ENCODE peak calls at places on chromosomes 12 and 14, in nine cellular contexts. X, R, D, K, V, Y, P, L and E are unnamed samples.

GRCh38 chr12:52004042-52004648 is 2.6 kb upstream of the TAMALIN start:
- DNase-seq in K (no peak), R (no peak), V (peak; percentile 55), Y (peak; percentile 82), X (no peak), D (peak; percentile 83), L (peak; percentile 94), P (peak; percentile 72), E (no peak)

GRCh38 chr14:100147691-100148464 is 11.6 kb downstream of the DEGS2 start:
- DNase-seq in D (no peak), P (no peak), V (no peak), L (peak; percentile 80), R (no peak), X (no peak), K (no peak), Y (no peak), E (no peak)

GRCh38 chr12:3777206-3777809 is 24.4 kb upstream of the CRACR2A start:
- DNase-seq in K (no peak), P (no peak), L (peak; percentile 73), Y (peak; percentile 72), X (peak; percentile 14), D (no peak), V (peak; percentile 43), R (no peak), E (no peak)

GRCh38 chr12:27585739-27586265 is 61.8 kb downstream of the PPFIBP1 start:
- DNase-seq in X (no peak), V (no peak), R (no peak), P (no peak), Y (no peak), L (no peak), K (no peak), D (no peak), E (no peak)

GRCh38 chr12:101204598-101205304 is 5.3 kb downstream of the SLC5A8 start:
- DNase-seq in K (no peak), D (peak; percentile 64), Y (peak; percentile 9), P (no peak), V (no peak), X (no peak), R (no peak), L (peak; percentile 58), E (peak; percentile 35)

GRCh38 chr12:43957732-43958131 is 121.9 kb downstream of the TMEM117 start:
- DNase-seq in X (peak; percentile 25), D (no peak), R (no peak), K (no peak), Y (peak; percentile 72), L (peak; percentile 83), P (no peak), V (peak; percentile 67), E (peak; percentile 27)

GRCh38 chr12:29528161-29528560 is 30.7 kb upstream of the OVCH1 start:
- DNase-seq in K (no peak), Y (no peak), V (no peak), L (no peak), P (no peak), D (no peak), X (no peak), R (no peak), E (no peak)

GRCh38 chr12:14836336-14837210 is 6.8 kb downstream of the ART4 start:
- DNase-seq in Y (no peak), L (no peak), P (no peak), K (peak; percentile 93), D (no peak), V (peak; percentile 90), X (no peak), R (no peak), E (no peak)

GRCh38 chr14:63964063-63964462 is 111.3 kb downstream of the SYNE2 start:
- DNase-seq in P (no peak), Y (no peak), K (no peak), V (no peak), X (no peak), R (no peak), D (no peak), L (no peak), E (no peak)

GRCh38 chr14:55245657-55246268 is 25.5 kb upstream of the FBXO34 start:
- DNase-seq in R (no peak), K (no peak), Y (peak; percentile 13), V (peak; percentile 42), L (peak; percentile 77), D (no peak), X (peak; percentile 16), P (peak; percentile 24), E (no peak)

GRCh38 chr12:101685121-101685520 is 12.3 kb upstream of the CHPT1 start:
- DNase-seq in V (no peak), X (no peak), Y (no peak), P (no peak), K (no peak), R (no peak), L (no peak), D (no peak), E (no peak)

GRCh38 chr12:102888511-102888910 is 28.5 kb downstream of the PAH start:
- DNase-seq in D (no peak), V (no peak), R (no peak), X (no peak), K (no peak), L (no peak), P (no peak), Y (no peak), E (no peak)

GRCh38 chr12:102896067-102896466 is 21.0 kb downstream of the PAH start:
- DNase-seq in P (no peak), D (peak; percentile 45), Y (no peak), R (no peak), X (no peak), V (no peak), L (no peak), K (no peak), E (no peak)

DNA sequence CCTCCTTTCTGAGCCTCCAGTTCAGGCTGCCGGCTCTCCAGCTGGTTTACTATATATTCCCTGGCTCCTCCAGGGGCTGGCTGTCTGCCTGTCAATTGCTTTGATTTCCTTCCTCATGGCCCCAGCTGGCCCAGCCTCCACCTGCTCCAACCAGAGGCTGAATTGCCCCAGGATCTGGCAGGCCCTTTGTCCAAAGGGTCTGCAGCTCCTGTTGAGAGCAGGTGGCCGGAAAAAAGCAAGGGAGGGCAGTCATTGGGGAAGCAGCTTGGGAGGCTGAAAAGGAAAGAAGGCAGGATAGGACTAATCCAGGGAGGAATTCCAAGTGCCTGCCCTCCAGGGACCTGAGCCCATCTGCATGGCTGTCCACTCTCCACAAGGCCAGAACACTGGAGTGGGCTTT is 25.3 kb downstream of the PAH start:
- DNase-seq in K (no peak), D (peak; percentile 64), Y (peak; percentile 22), R (no peak), P (no peak), L (no peak), V (no peak), X (no peak), E (no peak)
- H3K27me3 ChIP-seq in K (peaks cover 4% of the 10 kb centered on the region), D (no peaks in the 10 kb centered on the region), Y (no peaks in the 10 kb centered on the region), R (peaks cover 35% of the 10 kb centered on the region), P (no peaks in the 10 kb centered on the region), L (no peaks in the 10 kb centered on the region), V (no peaks in the 10 kb centered on the region), X (no peaks in the 10 kb centered on the region), E (no peaks in the 10 kb centered on the region)

DNA sequence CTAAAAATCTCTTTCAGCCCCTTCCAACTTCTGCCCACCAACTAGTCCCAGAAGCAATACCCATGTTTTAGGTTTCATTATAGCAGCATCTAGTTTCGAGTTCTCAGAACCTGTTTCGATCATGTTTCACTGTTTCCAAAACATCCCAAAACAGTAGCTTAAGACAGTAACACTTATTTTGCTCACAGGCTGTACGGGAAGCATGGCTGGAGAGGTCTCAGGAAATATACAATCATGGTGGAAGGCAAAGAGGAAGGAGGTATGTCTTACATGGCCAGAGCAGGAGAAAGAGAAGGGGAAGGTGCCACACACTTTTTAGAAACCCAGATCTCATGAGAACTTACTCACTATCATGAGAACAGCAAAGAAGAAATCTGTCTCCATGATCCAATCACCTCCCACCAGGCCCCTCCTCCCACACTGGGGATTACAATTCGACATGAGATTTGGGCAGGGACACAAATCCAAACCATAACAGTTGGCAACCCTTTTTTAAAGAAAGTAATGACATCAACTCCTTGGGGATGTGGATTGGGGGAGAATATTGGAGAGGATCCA is 270.0 kb upstream of the PLEKHG7 start:
- DNase-seq in X (no peak), D (no peak), K (no peak), V (no peak), R (no peak), P (no peak), Y (no peak), L (no peak), E (no peak)
- H3K4me1 ChIP-seq in X (peaks cover 12% of the 10 kb centered on the region), D (no peaks in the 10 kb centered on the region), K (no peaks in the 10 kb centered on the region), V (no peaks in the 10 kb centered on the region), R (peaks cover 8% of the 10 kb centered on the region), P (no peaks in the 10 kb centered on the region), Y (no peaks in the 10 kb centered on the region), L (no peaks in the 10 kb centered on the region), E (no peaks in the 10 kb centered on the region)

GRCh38 chr14:72606879-72607278 is 287.0 kb downstream of the DPF3 start:
- DNase-seq in K (no peak), V (no peak), P (no peak), X (no peak), D (no peak), Y (no peak), R (no peak), L (peak; percentile 61), E (no peak)

GRCh38 chr14:72609205-72609916 is 284.5 kb downstream of the DPF3 start:
- DNase-seq in P (no peak), Y (no peak), V (no peak), R (no peak), K (no peak), L (peak; percentile 87), X (no peak), D (peak; percentile 12), E (no peak)

GRCh38 chr14:72605921-72606220 is 288.0 kb downstream of the DPF3 start:
- DNase-seq in V (no peak), D (no peak), X (no peak), Y (no peak), K (no peak), R (no peak), L (no peak), P (no peak), E (no peak)

GRCh38 chr14:72608391-72609204 is 285.3 kb downstream of the DPF3 start:
- DNase-seq in K (no peak), V (peak; percentile 97), P (no peak), D (no peak), L (peak; percentile 99), X (no peak), Y (peak; percentile 6), R (no peak), E (no peak)

DNA sequence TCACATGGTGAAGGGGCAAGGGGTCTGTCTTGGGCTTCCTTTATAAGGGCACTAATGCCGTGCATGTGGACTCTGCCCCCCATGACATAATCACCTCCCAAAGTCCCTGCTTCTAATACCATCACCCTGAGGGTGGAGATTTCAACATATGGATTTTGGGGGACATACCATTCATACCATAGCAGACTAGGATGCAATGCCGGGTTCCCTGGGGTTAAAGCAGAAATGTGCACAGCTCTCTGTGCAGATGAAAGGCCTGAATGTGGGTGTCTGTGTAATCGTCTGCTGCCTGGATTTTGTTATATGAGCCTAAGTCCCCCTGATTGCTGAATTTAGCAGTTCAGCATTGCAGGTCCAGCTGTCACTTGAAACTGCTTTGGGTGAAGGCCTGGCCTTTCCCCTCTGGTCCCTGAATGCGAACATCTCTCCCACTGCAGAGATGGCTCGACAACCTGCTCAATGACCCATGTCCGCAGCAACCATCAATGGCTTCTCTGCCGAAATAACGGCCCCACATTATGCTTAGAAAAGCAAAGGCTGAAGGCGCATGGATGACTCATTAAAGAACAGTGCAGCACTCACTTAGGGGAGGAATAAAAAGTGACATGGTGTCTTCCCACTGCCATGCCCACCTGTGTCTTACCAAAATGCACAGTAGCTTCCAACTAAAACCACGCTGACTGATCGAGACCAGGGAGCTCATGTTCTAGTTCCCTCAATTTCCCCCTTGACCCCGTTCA is 286.3 kb downstream of the DPF3 start:
- DNase-seq in V (peak; percentile 45), R (no peak), D (no peak), Y (no peak), X (no peak), K (no peak), P (no peak), L (peak; percentile 70), E (no peak)
- H3K27ac ChIP-seq in V (peak overlapping the region; percentile 95), R (no peak overlapping the region), D (no peak overlapping the region), Y (no peak overlapping the region), X (no peak overlapping the region), K (no peak overlapping the region), P (no peak overlapping the region), L (peak overlapping the region; percentile 80), E (no peak overlapping the region)

GRCh38 chr14:90072350-90072749 is 10.6 kb downstream of the KCNK13 start:
- DNase-seq in K (no peak), P (no peak), L (no peak), Y (no peak), V (no peak), R (no peak), X (no peak), D (no peak), E (no peak)
- H3K27me3 ChIP-seq in K (no peaks in the 10 kb centered on the region), P (no peaks in the 10 kb centered on the region), L (peaks cover 49% of the 10 kb centered on the region), Y (no peaks in the 10 kb centered on the region), V (peaks cover 36% of the 10 kb centered on the region), R (peaks cover 33% of the 10 kb centered on the region), X (peaks cover 13% of the 10 kb centered on the region), D (no peaks in the 10 kb centered on the region), E (no peaks in the 10 kb centered on the region)